ENCODE peak calls at places on chromosomes 11 and 22, in nine cellular contexts. Q is naive thymus-derived CD8-positive, alpha-beta T cell; B is GM06990; I is non-pigmented ciliary epithelial cell; C is H4; W is T-helper 2 cell; P is cardiac muscle cell; G is HT1080; M is LHCN-M2. N is an unnamed sample.

GRCh38 chr11:47889714-47890441 is 41.7 kb upstream of the NUP160 start:
- DNase-seq in Q (no peak), B (no peak), I (no peak), C (no peak), W (no peak), P (no peak), G (no peak), M (no peak), N (no peak)

GRCh38 chr11:34620820-34621792 is at the start of gene EHF:
- DNase-seq in Q (no peak), B (no peak), I (no peak), C (no peak), W (no peak), P (no peak), G (no peak), M (no peak), N (no peak)

GRCh38 chr11:2522636-2523255 is 77.9 kb downstream of the KCNQ1 start:
- DNase-seq in Q (no peak), B (no peak), I (no peak), C (no peak), W (no peak), P (no peak), G (no peak), M (no peak), N (no peak)

GRCh38 chr11:64385953-64386704 is 27.2 kb downstream of the RPS6KA4 start:
- DNase-seq in Q (no peak), B (no peak), I (no peak), C (peak; percentile 93), W (no peak), P (no peak), G (peak; percentile 79), M (peak; percentile 19), N (no peak)

GRCh38 chr11:66969584-66970205 is 5.4 kb upstream of the C11orf86 start:
- DNase-seq in Q (no peak), B (no peak), I (peak; percentile 86), C (no peak), W (no peak), P (peak; percentile 92), G (no peak), M (no peak), N (peak; percentile 85)

GRCh38 chr11:92765965-92766371 is 203.5 kb upstream of the MTNR1B start:
- DNase-seq in Q (no peak), B (no peak), I (no peak), C (peak; percentile 8), W (no peak), P (peak; percentile 79), G (peak; percentile 49), M (no peak), N (peak; percentile 56)

GRCh38 chr11:62707277-62707771 is at the start of the genes BSCL2 and GNG3:
- DNase-seq in Q (no peak), B (no peak), I (no peak), C (no peak), W (no peak), P (no peak), G (no peak), M (no peak), N (no peak)

GRCh38 chr22:42683599-42684283 is 34.5 kb upstream of the CYB5R3 start:
- DNase-seq in Q (no peak), B (no peak), I (no peak), C (no peak), W (no peak), P (peak; percentile 54), G (no peak), M (no peak), N (no peak)

GRCh38 chr11:124551189-124551588 is 7.7 kb upstream of the OR8B12 start:
- DNase-seq in Q (no peak), B (no peak), I (no peak), C (no peak), W (no peak), P (no peak), G (no peak), M (no peak), N (no peak)

GRCh38 chr11:57249384-57250319 is 12.6 kb upstream of the APLNR start:
- DNase-seq in Q (no peak), B (no peak), I (no peak), C (peak; percentile 43), W (peak; percentile 18), P (peak; percentile 75), G (peak; percentile 70), M (peak; percentile 48), N (peak; percentile 72)

GRCh38 chr22:45398214-45398613 is 15.2 kb downstream of the SMC1B start:
- DNase-seq in Q (no peak), B (no peak), I (no peak), C (no peak), W (no peak), P (no peak), G (no peak), M (no peak), N (no peak)

GRCh38 chr11:72753341-72754148 is 1.3 kb upstream of the ARAP1 start:
- DNase-seq in Q (no peak), B (no peak), I (no peak), C (no peak), W (no peak), P (no peak), G (peak; percentile 42), M (no peak), N (no peak)

GRCh38 chr22:49258107-49259010 is 569.3 kb downstream of the BRD1 start:
- DNase-seq in Q (no peak), B (no peak), I (no peak), C (no peak), W (no peak), P (no peak), G (no peak), M (no peak), N (no peak)

GRCh38 chr11:119702261-119702591 is 26.8 kb downstream of the NECTIN1 start:
- DNase-seq in Q (no peak), B (no peak), I (no peak), C (peak; percentile 20), W (no peak), P (no peak), G (peak; percentile 19), M (peak; percentile 91), N (peak; percentile 20)

GRCh38 chr22:47300698-47301405 is 538.4 kb downstream of the TBC1D22A start:
- DNase-seq in Q (no peak), B (no peak), I (no peak), C (no peak), W (no peak), P (no peak), G (no peak), M (no peak), N (no peak)

GRCh38 chr11:1747753-1748466 is 2.5 kb downstream of the IFITM10 start:
- DNase-seq in Q (no peak), B (no peak), I (no peak), C (no peak), W (no peak), P (no peak), G (no peak), M (no peak), N (no peak)

GRCh38 chr11:27839226-27839913 is 139.1 kb upstream of the BDNF start:
- DNase-seq in Q (no peak), B (no peak), I (no peak), C (peak; percentile 27), W (no peak), P (peak; percentile 56), G (peak; percentile 23), M (peak; percentile 38), N (peak; percentile 27)